ENCODE peak calls at places on chromosomes 12 and 14, in four cellular contexts. C is body of pancreas; H is testis; E is CD8-positive, alpha-beta memory T cell. A is an unnamed sample. For H3K27me3 and H3K9me3, the result is how much of the 10 kb centered on the place peaks cover.

GRCh38 chr14:34301107-34301734 is 160.8 kb downstream of the SPTSSA start:
- DNase-seq in C (no peak), H (peak), E (no peak), A (peak)

GRCh38 chr12:54941659-54942058 is 42.9 kb downstream of the TESPA1 start:
- DNase-seq in C (no peak), H (no peak), E (no peak), A (no peak)

GRCh38 chr12:47817272-47818006 is 2.3 kb downstream of the HDAC7 start:
- DNase-seq in C (no peak), H (no peak), E (no peak), A (no peak)

GRCh38 chr12:128551266-128552025 is 272.3 kb downstream of the SLC15A4 start:
- DNase-seq in C (peak), H (no peak), E (no peak), A (no peak)

GRCh38 chr12:116797885-116798284 is 59.8 kb downstream of the RNFT2 start:
- DNase-seq in C (peak), H (no peak), E (no peak), A (no peak)

GRCh38 chr12:97912943-97913342 is 450.3 kb downstream of the RMST start:
- DNase-seq in C (no peak), H (no peak), E (no peak), A (no peak)

GRCh38 chr12:7146906-7147305 is 16.7 kb downstream of the CLSTN3 start:
- DNase-seq in C (no peak), H (no peak), E (no peak), A (no peak)

GRCh38 chr12:108950991-108951739 is 69.7 kb downstream of the SVOP start:
- DNase-seq in C (peak), H (peak), E (peak), A (peak)

GRCh38 chr12:14769462-14769836 is 33.8 kb downstream of the WBP11 start:
- DNase-seq in C (peak), H (peak), E (no peak), A (peak)

GRCh38 chr12:55842681-55843429 is at the start of gene MMP19:
- DNase-seq in C (no peak), H (no peak), E (no peak), A (no peak)

GRCh38 chr12:124294686-124295315 is at the start of gene RFLNA:
- DNase-seq in C (no peak), H (no peak), E (no peak), A (peak)

GRCh38 chr14:25574949-25575348 is 525.0 kb upstream of the STXBP6 start:
- DNase-seq in C (no peak), H (no peak), E (no peak), A (no peak)

GRCh38 chr12:59650594-59651229 is 54.9 kb downstream of the SLC16A7 start:
- DNase-seq in C (peak), H (no peak), E (no peak), A (no peak)

GRCh38 chr12:51076235-51076930 is 7.0 kb downstream of the CSRNP2 start:
- DNase-seq in C (no peak), H (no peak), E (no peak), A (no peak)

GRCh38 chr14:35414365-35414764 is 9.8 kb upstream of the NFKBIA start:
- DNase-seq in C (no peak), H (no peak), E (no peak), A (no peak)

GRCh38 chr14:103085106-103086091 is 1.4 kb downstream of the LBHD2 start:
- DNase-seq in C (no peak), H (no peak), E (no peak), A (peak)

GRCh38 chr14:50835280-50835679 is 4.3 kb upstream of the NIN start:
- DNase-seq in C (no peak), H (no peak), E (peak), A (no peak)

GRCh38 chr14:61477845-61478438 is 156.6 kb downstream of the PRKCH start:
- DNase-seq in C (peak), H (peak), E (no peak), A (no peak)

DNA sequence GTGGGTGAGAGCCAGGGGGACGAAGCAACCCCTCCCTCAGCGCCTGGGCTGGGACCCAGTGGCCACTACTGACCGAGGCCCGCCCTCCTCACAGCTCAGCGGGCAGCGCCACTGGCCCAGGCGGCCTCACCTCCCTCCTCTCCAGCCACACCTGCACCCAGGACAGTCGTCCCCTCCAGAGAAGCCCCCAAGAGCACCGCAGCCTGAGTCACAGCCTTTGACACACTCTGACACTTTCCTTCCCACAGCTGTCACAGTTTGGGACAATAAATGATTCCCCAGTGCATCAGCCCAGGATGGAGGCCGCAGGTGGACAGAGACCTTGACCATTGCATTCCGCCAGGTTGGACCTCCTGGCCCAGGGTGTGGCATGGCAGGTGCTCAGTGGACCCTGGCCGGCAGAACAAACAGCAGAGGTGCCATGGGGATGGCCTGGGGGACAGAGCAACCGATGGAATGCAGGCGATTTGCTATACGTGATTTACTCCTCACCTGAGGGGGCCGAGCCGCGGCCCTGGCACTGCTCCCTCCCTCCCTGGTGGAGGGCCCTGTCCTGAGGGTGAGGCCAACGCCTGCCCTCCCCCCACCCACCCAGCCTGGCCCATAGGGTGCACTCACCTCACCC is 45.5 kb upstream of the GALNT9 start:
- DNase-seq in C (no peak), H (no peak), E (no peak), A (peak)
- H3K27me3 ChIP-seq in C (under half), H (under half), E (under half), A (half or more)

GRCh38 chr12:132946507-132946820 is 9.6 kb downstream of the ZNF605 start:
- DNase-seq in C (no peak), H (no peak), E (no peak), A (no peak)

GRCh38 chr12:132948146-132949066 is 7.7 kb downstream of the ZNF605 start:
- DNase-seq in C (no peak), H (no peak), E (no peak), A (no peak)

GRCh38 chr12:132949936-132950837 is 5.9 kb downstream of the ZNF605 start:
- DNase-seq in C (no peak), H (no peak), E (no peak), A (no peak)

GRCh38 chr12:132942611-132943010 is 13.5 kb downstream of the ZNF605 start:
- DNase-seq in C (no peak), H (no peak), E (no peak), A (no peak)

GRCh38 chr12:132945806-132946506 is 10.2 kb downstream of the ZNF605 start:
- DNase-seq in C (no peak), H (no peak), E (no peak), A (no peak)
- H3K9me3 ChIP-seq in C (half or more), H (under half), E (under half), A (under half)

GRCh38 chr12:21526053-21526452 is at the start of gene SPX:
- DNase-seq in C (no peak), H (no peak), E (no peak), A (no peak)

GRCh38 chr12:21528953-21529352 is 2.9 kb downstream of the SPX start:
- DNase-seq in C (peak), H (no peak), E (no peak), A (no peak)

GRCh38 chr12:21526721-21527345 is 737 bp downstream of the SPX start:
- DNase-seq in C (peak), H (no peak), E (no peak), A (no peak)

GRCh38 chr12:21529456-21529855 is 3.4 kb downstream of the SPX start:
- DNase-seq in C (peak), H (no peak), E (no peak), A (no peak)

GRCh38 chr12:21527451-21528180 is 1.5 kb downstream of the SPX start:
- DNase-seq in C (peak), H (peak), E (peak), A (peak)
- H3K27me3 ChIP-seq in C (under half), H (under half), E (under half), A (half or more)

GRCh38 chr14:105974902-105975301 is 448.5 kb downstream of the TMEM121 start:
- DNase-seq in C (no peak), H (peak), E (peak), A (peak)
- H3K9me3 ChIP-seq in C (under half), H (under half), E (under half), A (under half)

DNA sequence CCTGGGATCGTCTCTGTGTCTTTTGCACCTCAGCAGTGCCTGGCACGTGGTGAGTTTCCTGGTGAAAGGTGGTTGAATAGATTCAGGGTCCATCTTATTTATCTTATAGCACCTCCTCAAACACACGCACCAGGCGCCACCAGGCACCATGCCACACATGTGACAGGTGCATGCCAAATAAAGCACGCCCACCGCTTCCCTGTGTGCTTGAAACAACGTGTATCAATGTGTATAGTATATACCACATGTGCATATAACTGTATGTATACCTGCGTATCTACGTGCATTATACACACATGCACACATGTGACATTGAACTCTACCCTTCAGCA is 9.9 kb downstream of the EML1 start:
- DNase-seq in C (no peak), H (no peak), E (no peak), A (no peak)
- H3K27me3 ChIP-seq in C (under half), H (under half), E (under half), A (under half)

GRCh38 chr12:31896514-31897039 is 62.6 kb upstream of the RESF1 start:
- DNase-seq in C (no peak), H (peak), E (peak), A (no peak)
- H3K9me3 ChIP-seq in C (under half), H (under half), E (under half), A (under half)

GRCh38 chr14:69263364-69263763 is 3.4 kb downstream of the GALNT16 start:
- DNase-seq in C (peak), H (no peak), E (no peak), A (peak)
- H3K27me3 ChIP-seq in C (under half), H (under half), E (under half), A (under half)

DNA sequence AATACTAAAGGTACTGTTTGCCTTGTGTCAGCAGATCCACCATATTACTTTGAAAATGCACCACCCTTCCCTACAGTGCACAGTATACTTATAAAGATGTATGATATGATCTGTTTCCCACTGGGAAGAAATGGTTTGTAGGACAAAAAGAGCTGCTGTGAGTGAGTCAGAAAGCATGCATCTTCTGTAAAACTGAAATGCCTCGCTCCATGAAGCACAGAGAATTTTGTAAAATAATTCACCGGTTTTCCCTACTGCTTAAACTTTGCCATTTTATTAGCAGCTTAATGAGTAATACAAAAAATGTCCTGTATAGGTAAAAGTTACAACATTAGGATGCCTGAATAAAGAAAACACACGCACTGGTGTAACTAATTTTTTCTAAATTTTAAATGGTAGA is 68.8 kb downstream of the MDGA2 start:
- DNase-seq in C (no peak), H (no peak), E (no peak), A (no peak)
- H3K9me3 ChIP-seq in C (under half), H (under half), E (under half), A (under half)

GRCh38 chr12:3667485-3667884 is 85.4 kb downstream of the CRACR2A start:
- DNase-seq in C (no peak), H (no peak), E (no peak), A (no peak)
- H3K27me3 ChIP-seq in C (under half), H (under half), E (under half), A (under half)